ENCODE peak calls at places on chromosome 21, in four cellular contexts. U, Q, O and F are unnamed samples.

GRCh38 chr21:44681861-44682579 is at the start of gene KRTAP12-1:
- DNase-seq in U (no peak), Q (no peak), O (no peak), F (no peak)

GRCh38 chr21:41472769-41473548 is 35.0 kb downstream of the TMPRSS2 start:
- DNase-seq in U (no peak), Q (no peak), O (no peak), F (no peak)

GRCh38 chr21:8988696-8989095 is 1532.7 kb upstream of the TPTE start:
- DNase-seq in U (peak), Q (peak), O (no peak), F (no peak)

GRCh38 chr21:45748593-45748992 is 105.1 kb downstream of the PCBP3 start:
- DNase-seq in U (no peak), Q (no peak), O (no peak), F (no peak)

GRCh38 chr21:21247441-21247840 is 249.2 kb downstream of the NCAM2 start:
- DNase-seq in U (peak), Q (peak), O (no peak), F (no peak)

GRCh38 chr21:17612023-17612564 is 607 bp downstream of the BTG3 start:
- DNase-seq in U (peak), Q (peak), O (no peak), F (peak)

GRCh38 chr21:42626171-42626570 is 27.2 kb upstream of the PDE9A start:
- DNase-seq in U (no peak), Q (no peak), O (no peak), F (no peak)

GRCh38 chr21:26447932-26448331 is 125.2 kb downstream of the CYYR1 start:
- DNase-seq in U (no peak), Q (peak), O (no peak), F (no peak)

GRCh38 chr21:35113064-35113463 is 64.0 kb upstream of the RUNX1 start:
- DNase-seq in U (peak), Q (peak), O (no peak), F (no peak)

GRCh38 chr21:31273278-31273677 is 70.8 kb downstream of the TIAM1 start:
- DNase-seq in U (no peak), Q (peak), O (no peak), F (no peak)

GRCh38 chr21:14382486-14382834 is 486 bp downstream of the HSPA13 start:
- DNase-seq in U (peak), Q (peak), O (peak), F (peak)

GRCh38 chr21:36422279-36423098 is 37.3 kb downstream of the CHAF1B start:
- DNase-seq in U (peak), Q (peak), O (peak), F (peak)